ENCODE peak calls at places on chromosomes 12 and 14, in ten cellular contexts. S, M, X, F, N, C, H, O, Y and L are unnamed samples.

GRCh38 chr14:24331731-24332093 is 3.2 kb downstream of the ADCY4 start:
- DNase-seq in H (no peak), M (no peak), F (no peak), C (no peak), X (no peak), S (no peak), O (no peak), N (no peak), Y (no peak), L (no peak)

GRCh38 chr12:132886529-132887477 is 602 bp downstream of the CHFR start:
- DNase-seq in C (peak), N (no peak), H (no peak), F (no peak), X (peak), Y (no peak), M (no peak), O (peak), S (peak), L (no peak)

GRCh38 chr14:99287269-99287942 is 15.4 kb upstream of the BCL11B start:
- DNase-seq in H (no peak), F (no peak), N (no peak), O (no peak), C (no peak), M (no peak), Y (no peak), S (peak), X (no peak), L (no peak)

GRCh38 chr12:107429006-107429698 is 256.4 kb upstream of the PWP1 start:
- DNase-seq in H (no peak), X (no peak), C (no peak), N (no peak), M (no peak), O (peak), Y (no peak), F (no peak), S (no peak), L (no peak)

GRCh38 chr12:124359671-124360581 is 65.0 kb downstream of the RFLNA start:
- DNase-seq in S (no peak), M (peak), F (no peak), O (no peak), C (no peak), X (peak), N (no peak), H (no peak), Y (no peak), L (no peak)

GRCh38 chr12:2324375-2324774 is 271.6 kb downstream of the CACNA1C start:
- DNase-seq in F (no peak), H (no peak), C (no peak), S (no peak), Y (no peak), O (no peak), X (peak), N (no peak), M (peak), L (no peak)

GRCh38 chr14:50778757-50779483 is 52.0 kb downstream of the NIN start:
- DNase-seq in N (no peak), X (no peak), M (no peak), Y (no peak), C (peak), H (no peak), S (no peak), F (no peak), O (peak), L (peak)

GRCh38 chr12:122852336-122853275 is 17.3 kb downstream of the HIP1R start:
- DNase-seq in X (peak), N (no peak), Y (no peak), H (no peak), S (no peak), F (no peak), O (no peak), M (peak), C (no peak), L (no peak)

GRCh38 chr12:110005319-110005973 is 6.2 kb downstream of the ANKRD13A start:
- DNase-seq in N (no peak), S (no peak), O (no peak), C (no peak), Y (no peak), H (no peak), F (no peak), M (no peak), X (no peak), L (no peak)

GRCh38 chr12:58443981-58444371 is 476.3 kb downstream of the LRIG3 start:
- DNase-seq in F (no peak), N (no peak), X (no peak), M (no peak), C (no peak), Y (no peak), O (no peak), S (no peak), H (no peak), L (no peak)

GRCh38 chr14:61530296-61530695 is 165.0 kb upstream of the HIF1A start:
- DNase-seq in S (no peak), N (no peak), C (no peak), O (no peak), H (no peak), X (no peak), Y (no peak), F (no peak), M (no peak), L (no peak)

GRCh38 chr12:121787063-121787774 is 6.3 kb downstream of the RHOF start:
- DNase-seq in Y (peak), X (no peak), O (no peak), N (no peak), S (no peak), C (no peak), M (no peak), H (no peak), F (no peak), L (no peak)

GRCh38 chr14:61477845-61478438 is 156.6 kb downstream of the PRKCH start:
- DNase-seq in C (peak), N (no peak), H (no peak), F (no peak), Y (no peak), S (no peak), M (no peak), X (no peak), O (no peak), L (no peak)

GRCh38 chr12:100427078-100427477 is 46.6 kb upstream of the NR1H4 start:
- DNase-seq in H (no peak), O (peak), Y (no peak), X (no peak), F (no peak), S (peak), C (peak), M (no peak), N (no peak), L (peak)

GRCh38 chr12:52210925-52211650 is 19.3 kb upstream of the KRT80 start:
- DNase-seq in N (no peak), S (no peak), O (no peak), F (no peak), X (no peak), H (no peak), C (no peak), Y (no peak), M (peak), L (no peak)

GRCh38 chr12:69688021-69688420 is 11.1 kb downstream of the BEST3 start:
- DNase-seq in N (no peak), O (peak), M (no peak), S (no peak), F (no peak), C (peak), X (no peak), Y (no peak), H (peak), L (peak)

GRCh38 chr12:24172773-24173447 is 223.4 kb upstream of the SOX5 start:
- DNase-seq in F (no peak), M (peak), X (peak), Y (no peak), S (no peak), H (no peak), O (no peak), C (no peak), N (no peak), L (no peak)

GRCh38 chr12:100953677-100954076 is 159.1 kb downstream of the ANO4 start:
- DNase-seq in N (no peak), M (no peak), C (no peak), Y (no peak), S (no peak), H (no peak), X (no peak), F (no peak), O (no peak), L (no peak)

GRCh38 chr14:103109789-103110415 is 13.4 kb upstream of the TNFAIP2 start:
- DNase-seq in Y (no peak), O (no peak), C (peak), X (no peak), H (peak), M (no peak), N (no peak), S (no peak), F (no peak), L (no peak)

GRCh38 chr12:122130150-122130549 is 43.9 kb downstream of the IL31 start:
- DNase-seq in N (no peak), S (no peak), Y (no peak), X (no peak), H (peak), F (no peak), M (no peak), O (peak), C (peak), L (peak)

GRCh38 chr12:54040148-54040494 is 7.3 kb downstream of the HOXC5 start:
- DNase-seq in N (no peak), X (peak), O (no peak), M (peak), S (peak), Y (no peak), F (no peak), C (peak), H (no peak), L (no peak)

GRCh38 chr14:73457050-73457934 is 1.1 kb downstream of the NUMB start:
- DNase-seq in S (peak), X (peak), Y (no peak), F (no peak), H (no peak), O (peak), M (peak), N (peak), C (peak), L (peak)

GRCh38 chr14:68780358-68781160 is 12.3 kb downstream of the ZFP36L1 start:
- DNase-seq in O (no peak), Y (peak), C (peak), S (peak), N (no peak), X (no peak), H (no peak), M (no peak), F (peak), L (peak)

GRCh38 chr14:95649230-95649629 is 37.0 kb upstream of the TCL1B start:
- DNase-seq in S (no peak), X (no peak), F (no peak), H (no peak), M (no peak), C (no peak), N (no peak), O (no peak), Y (no peak), L (no peak)

GRCh38 chr14:23380197-23381016 is 3.6 kb downstream of the CMTM5 start:
- DNase-seq in F (no peak), X (no peak), C (no peak), N (no peak), Y (no peak), S (no peak), O (no peak), M (no peak), H (no peak), L (no peak)

GRCh38 chr12:55927588-55928502 is at the start of gene PYM1:
- DNase-seq in S (peak), C (peak), M (peak), F (peak), O (peak), X (peak), H (no peak), N (peak), Y (peak), L (peak)

GRCh38 chr14:99599440-99599839 is 4.6 kb downstream of the CCDC85C start:
- DNase-seq in O (no peak), X (no peak), M (no peak), Y (no peak), H (no peak), F (no peak), S (no peak), N (no peak), C (no peak), L (no peak)

GRCh38 chr12:230925-231671 is 17.1 kb upstream of the SLC6A12 start:
- DNase-seq in M (no peak), N (no peak), O (no peak), F (peak), S (no peak), X (no peak), C (no peak), Y (no peak), H (no peak), L (no peak)

GRCh38 chr14:63421919-63422318 is 103.2 kb upstream of the GPHB5 start:
- DNase-seq in C (no peak), F (no peak), H (no peak), M (no peak), Y (no peak), N (no peak), X (no peak), O (no peak), S (no peak), L (no peak)

GRCh38 chr14:96754162-96754844 is 42.9 kb upstream of the VRK1 start:
- DNase-seq in N (no peak), Y (no peak), H (peak), C (peak), M (no peak), X (no peak), O (peak), S (no peak), F (no peak), L (peak)

GRCh38 chr12:16756833-16757552 is 151.0 kb upstream of the LMO3 start:
- DNase-seq in N (no peak), M (peak), X (no peak), Y (no peak), C (no peak), S (peak), H (no peak), O (no peak), F (peak), L (no peak)